ENCODE peak calls at places on chromosomes 1 and 21, in nine cellular contexts. E, Z, N, M, Q, B, J, D and I are unnamed samples.

GRCh38 chr1:160030657-160031367 is 978 bp downstream of the PIGM start:
- DNase-seq in E (peak), Z (peak), N (no peak), M (no peak), Q (no peak), B (peak), J (peak), D (no peak), I (no peak)

GRCh38 chr1:41769068-41769467 is 149.7 kb downstream of the HIVEP3 start:
- DNase-seq in E (no peak), Z (no peak), N (no peak), M (no peak), Q (no peak), B (no peak), J (no peak), D (no peak), I (no peak)

GRCh38 chr1:110471131-110471530 is 20.2 kb downstream of the PROK1 start:
- DNase-seq in E (no peak), Z (no peak), N (no peak), M (no peak), Q (no peak), B (no peak), J (no peak), D (no peak), I (no peak)

GRCh38 chr21:34343347-34344057 is 20.3 kb upstream of the KCNE2 start:
- DNase-seq in E (no peak), Z (no peak), N (no peak), M (no peak), Q (no peak), B (no peak), J (no peak), D (no peak), I (no peak)

GRCh38 chr1:227131193-227131592 is 187.1 kb downstream of the CDC42BPA start:
- DNase-seq in E (peak), Z (no peak), N (no peak), M (no peak), Q (peak), B (no peak), J (peak), D (no peak), I (no peak)

GRCh38 chr21:43191521-43191920 is 22.7 kb downstream of the CRYAA start:
- DNase-seq in E (no peak), Z (no peak), N (peak), M (peak), Q (no peak), B (no peak), J (no peak), D (no peak), I (no peak)

GRCh38 chr1:61273861-61274260 is 191.5 kb downstream of the NFIA start:
- DNase-seq in E (no peak), Z (no peak), N (no peak), M (no peak), Q (no peak), B (no peak), J (no peak), D (no peak), I (no peak)

GRCh38 chr1:235562589-235562988 is 58.3 kb upstream of the B3GALNT2 start:
- DNase-seq in E (no peak), Z (no peak), N (no peak), M (no peak), Q (no peak), B (no peak), J (no peak), D (no peak), I (no peak)

GRCh38 chr21:31299291-31300147 is 44.5 kb downstream of the TIAM1 start:
- DNase-seq in E (no peak), Z (no peak), N (no peak), M (no peak), Q (no peak), B (no peak), J (peak), D (no peak), I (no peak)

GRCh38 chr1:145962157-145963102 is 1.9 kb downstream of the ANKRD34A start:
- DNase-seq in E (no peak), Z (no peak), N (no peak), M (peak), Q (no peak), B (peak), J (no peak), D (no peak), I (no peak)

GRCh38 chr1:110048923-110049601 is 14.6 kb downstream of the STRIP1 start:
- DNase-seq in E (no peak), Z (peak), N (no peak), M (no peak), Q (no peak), B (no peak), J (no peak), D (no peak), I (no peak)

GRCh38 chr1:2014726-2015382 is 4.3 kb upstream of the GABRD start:
- DNase-seq in E (peak), Z (peak), N (no peak), M (no peak), Q (no peak), B (no peak), J (no peak), D (no peak), I (no peak)

GRCh38 chr1:197868751-197869501 is 33.5 kb upstream of the C1orf53 start:
- DNase-seq in E (peak), Z (peak), N (no peak), M (no peak), Q (peak), B (peak), J (peak), D (peak), I (no peak)

GRCh38 chr1:5939268-5940060 is 52.8 kb downstream of the NPHP4 start:
- DNase-seq in E (no peak), Z (no peak), N (no peak), M (no peak), Q (no peak), B (no peak), J (no peak), D (no peak), I (no peak)

GRCh38 chr1:174682419-174683008 is 234.8 kb downstream of the GPR52 start:
- DNase-seq in E (peak), Z (no peak), N (no peak), M (no peak), Q (peak), B (no peak), J (no peak), D (no peak), I (peak)

GRCh38 chr1:65066379-65066765 is 81.6 kb upstream of the AK4 start:
- DNase-seq in E (no peak), Z (no peak), N (no peak), M (no peak), Q (no peak), B (no peak), J (no peak), D (no peak), I (no peak)

GRCh38 chr21:37829447-37829846 is 86.8 kb downstream of the KCNJ6 start:
- DNase-seq in E (peak), Z (peak), N (no peak), M (no peak), Q (peak), B (no peak), J (peak), D (no peak), I (no peak)

GRCh38 chr1:20787775-20788488 is 825 bp upstream of the HP1BP3 start:
- DNase-seq in E (peak), Z (peak), N (no peak), M (no peak), Q (peak), B (no peak), J (peak), D (no peak), I (no peak)

GRCh38 chr1:8816831-8817412 is 518 bp downstream of the RERE start:
- DNase-seq in E (peak), Z (peak), N (no peak), M (peak), Q (no peak), B (no peak), J (peak), D (peak), I (no peak)

GRCh38 chr21:42243026-42243425 is 24.1 kb downstream of the ABCG1 start:
- DNase-seq in E (no peak), Z (no peak), N (no peak), M (peak), Q (no peak), B (no peak), J (no peak), D (no peak), I (no peak)

GRCh38 chr21:36419996-36420395 is 34.8 kb downstream of the CHAF1B start:
- DNase-seq in E (peak), Z (peak), N (peak), M (peak), Q (peak), B (peak), J (peak), D (peak), I (peak)

GRCh38 chr21:35909456-35910178 is 150.7 kb downstream of the SETD4 start:
- DNase-seq in E (peak), Z (no peak), N (no peak), M (no peak), Q (no peak), B (no peak), J (no peak), D (no peak), I (no peak)

GRCh38 chr1:206112600-206113301 is 4.4 kb downstream of the AVPR1B start:
- DNase-seq in E (no peak), Z (peak), N (no peak), M (no peak), Q (no peak), B (no peak), J (no peak), D (no peak), I (no peak)

GRCh38 chr1:65564493-65564892 is 144.0 kb downstream of the LEPR start:
- DNase-seq in E (no peak), Z (no peak), N (no peak), M (no peak), Q (no peak), B (no peak), J (no peak), D (no peak), I (no peak)

GRCh38 chr1:71463144-71463543 is 382.3 kb upstream of the ZRANB2 start:
- DNase-seq in E (peak), Z (no peak), N (no peak), M (no peak), Q (peak), B (no peak), J (no peak), D (no peak), I (no peak)

GRCh38 chr1:203624341-203624712 is 2.3 kb upstream of the ATP2B4 start:
- DNase-seq in E (no peak), Z (no peak), N (no peak), M (no peak), Q (no peak), B (no peak), J (no peak), D (no peak), I (no peak)

GRCh38 chr21:33259428-33259827 is 6.7 kb upstream of the IL10RB start:
- DNase-seq in E (no peak), Z (no peak), N (no peak), M (no peak), Q (no peak), B (no peak), J (no peak), D (no peak), I (no peak)

GRCh38 chr21:39664586-39664985 is 51.8 kb downstream of the B3GALT5 start:
- DNase-seq in E (no peak), Z (no peak), N (no peak), M (no peak), Q (no peak), B (no peak), J (no peak), D (no peak), I (no peak)

GRCh38 chr1:11654571-11655262 is at the start of gene FBXO44:
- DNase-seq in E (no peak), Z (peak), N (peak), M (peak), Q (no peak), B (peak), J (peak), D (no peak), I (no peak)

GRCh38 chr1:72037745-72038343 is 244.5 kb downstream of the NEGR1 start:
- DNase-seq in E (peak), Z (peak), N (no peak), M (no peak), Q (no peak), B (peak), J (peak), D (peak), I (no peak)

GRCh38 chr21:38773108-38774061 is 32.3 kb upstream of the ETS2 start:
- DNase-seq in E (peak), Z (no peak), N (peak), M (no peak), Q (peak), B (no peak), J (peak), D (no peak), I (peak)

GRCh38 chr1:114315601-114316000 is 161.9 kb upstream of the SYT6 start:
- DNase-seq in E (peak), Z (no peak), N (no peak), M (no peak), Q (peak), B (no peak), J (no peak), D (no peak), I (no peak)

GRCh38 chr1:181483084-181483559 is at the start of gene CACNA1E:
- DNase-seq in E (no peak), Z (no peak), N (no peak), M (no peak), Q (no peak), B (no peak), J (no peak), D (no peak), I (no peak)

GRCh38 chr21:29904359-29905282 is 35.2 kb downstream of the GRIK1 start:
- DNase-seq in E (peak), Z (no peak), N (no peak), M (no peak), Q (no peak), B (no peak), J (peak), D (no peak), I (no peak)

GRCh38 chr1:19612516-19612915 is 31.6 kb upstream of the NBL1 start:
- DNase-seq in E (no peak), Z (no peak), N (no peak), M (no peak), Q (no peak), B (no peak), J (no peak), D (no peak), I (no peak)

DNA sequence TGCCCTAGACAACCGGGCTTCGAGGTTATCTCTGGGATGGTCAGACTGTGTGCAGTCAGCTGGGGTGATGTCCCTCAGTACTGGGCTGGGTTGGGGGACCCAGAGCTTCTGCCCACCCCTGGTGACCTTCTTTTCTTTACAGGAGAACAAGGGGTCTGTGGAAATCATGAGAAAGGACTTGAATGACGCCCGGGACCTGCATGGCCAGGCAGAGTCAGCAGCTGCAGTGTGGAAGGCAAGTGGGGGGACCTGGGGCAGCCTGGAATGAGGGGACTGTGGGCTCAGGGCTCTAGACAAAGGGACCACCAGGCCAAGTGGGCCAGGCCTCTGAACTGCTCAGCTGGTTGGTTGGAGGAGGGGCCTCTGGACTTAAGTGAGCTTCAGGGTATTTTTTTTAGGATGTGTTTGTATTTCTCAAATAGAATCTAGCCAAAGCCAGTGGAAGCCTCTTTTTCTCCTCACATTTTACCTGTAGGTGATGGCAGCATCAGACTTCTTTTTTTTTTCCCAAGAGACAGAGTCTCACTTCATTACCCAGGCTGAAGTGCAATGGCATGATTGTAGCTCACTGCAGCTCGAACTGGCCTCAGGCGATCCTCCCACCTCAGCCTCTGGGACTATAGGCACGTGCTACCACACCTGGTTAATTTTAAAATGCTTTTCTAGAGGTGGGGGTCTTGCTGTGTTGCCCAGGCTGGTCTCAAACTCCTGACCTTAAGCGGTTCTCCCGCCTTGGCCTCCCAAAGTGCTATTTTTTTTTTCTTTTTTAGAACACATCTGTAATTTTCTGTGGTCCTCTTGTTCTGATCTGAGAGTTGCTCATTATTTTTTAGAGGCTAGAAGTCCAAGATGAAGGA is 1.9 kb downstream of the RNF187 start:
- DNase-seq in E (no peak), Z (no peak), N (no peak), M (no peak), Q (no peak), B (no peak), J (no peak), D (no peak), I (no peak)
- H3K4me3 ChIP-seq in E (no peak), Z (no peak), N (peak), M (peak), Q (peak), B (peak), J (peak), D (peak), I (peak)

DNA sequence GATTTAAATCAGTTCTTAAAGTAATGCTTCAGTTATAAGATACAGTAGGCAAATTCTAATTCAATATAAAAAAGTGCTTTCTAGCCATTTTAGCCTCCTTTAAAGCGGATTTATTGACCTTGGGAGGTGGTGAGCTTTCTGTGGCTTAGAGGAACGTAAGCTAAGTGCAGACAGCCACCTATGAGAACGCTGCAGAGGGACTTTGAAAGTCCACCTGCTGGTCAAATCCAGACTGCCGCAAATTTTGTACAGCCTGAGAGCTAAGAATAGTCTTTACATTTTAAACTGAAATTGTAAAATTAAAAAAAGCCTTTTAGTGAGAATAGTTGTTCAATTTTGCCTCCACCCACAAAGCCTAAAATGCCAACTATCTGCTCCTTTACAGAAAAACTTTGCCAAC is 67.0 kb upstream of the SSX2IP start:
- DNase-seq in E (no peak), Z (no peak), N (no peak), M (no peak), Q (no peak), B (no peak), J (no peak), D (no peak), I (no peak)
- TF ChIP-seq CTCF in E (no peak), Z (no peak), N (no peak), M (no peak), Q (no peak), B (no peak), J (no peak), D (peak), I (peak)

DNA sequence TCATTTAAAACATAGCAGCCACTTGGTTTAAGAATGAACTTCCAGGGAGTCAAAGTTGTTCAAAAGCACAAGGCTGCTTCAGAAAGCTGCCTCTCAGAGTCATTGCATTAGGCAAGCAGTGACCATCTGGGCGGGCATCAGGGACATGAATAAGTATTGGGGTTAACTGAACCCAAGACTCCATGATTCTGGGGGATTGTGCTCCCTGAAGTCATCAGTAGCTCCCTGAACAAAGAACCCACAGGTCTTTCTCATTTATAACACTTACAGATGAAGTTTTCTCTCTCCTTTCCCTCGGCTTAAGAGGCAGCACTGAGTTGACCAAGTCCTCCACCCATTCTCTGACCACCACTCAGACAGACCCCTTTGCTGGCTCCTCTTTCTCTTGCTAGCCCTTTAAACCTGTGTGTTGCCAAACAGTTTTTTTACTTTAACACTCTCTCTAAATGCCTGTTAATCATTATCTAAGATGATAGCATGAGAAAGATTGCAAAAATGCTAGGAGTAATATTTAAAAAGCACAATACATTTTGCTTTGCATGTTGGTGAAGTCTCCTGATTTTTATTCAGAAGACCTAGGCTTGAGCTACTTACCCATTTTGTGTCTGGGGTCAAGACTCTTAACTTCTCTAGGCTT is 77.0 kb upstream of the ARHGAP29 start:
- DNase-seq in E (no peak), Z (no peak), N (no peak), M (no peak), Q (no peak), B (no peak), J (no peak), D (no peak), I (no peak)
- H3K4me3 ChIP-seq in E (no peak), Z (no peak), N (no peak), M (no peak), Q (no peak), B (no peak), J (no peak), D (no peak), I (no peak)

DNA sequence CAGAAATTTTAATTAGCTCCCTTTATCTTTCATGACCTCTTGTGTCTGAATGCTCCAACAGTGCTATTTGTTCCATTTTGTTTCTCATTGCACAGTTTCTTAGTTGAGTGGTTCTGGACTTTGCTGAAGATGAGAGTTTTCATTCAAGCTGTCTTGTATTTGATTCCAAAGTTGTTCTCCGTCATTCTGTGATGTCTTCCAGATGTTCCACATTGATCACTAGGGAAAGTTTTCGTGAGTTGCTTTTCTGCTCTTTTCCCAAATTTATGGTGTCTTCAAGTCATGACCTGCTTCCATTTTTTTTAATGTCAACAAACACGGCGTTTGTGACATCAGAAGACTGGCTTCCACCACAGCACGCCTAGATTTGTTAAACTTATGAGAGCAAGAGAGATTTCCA is 575.5 kb downstream of the MRPL39 start:
- DNase-seq in E (no peak), Z (no peak), N (no peak), M (no peak), Q (no peak), B (no peak), J (no peak), D (no peak), I (no peak)
- TF ChIP-seq CTCF in E (no peak), Z (no peak), N (no peak), M (no peak), Q (no peak), B (no peak), J (no peak), D (no peak), I (no peak)

GRCh38 chr1:155548706-155549105 is 13.9 kb downstream of the ASH1L start:
- DNase-seq in E (no peak), Z (no peak), N (no peak), M (no peak), Q (no peak), B (no peak), J (no peak), D (no peak), I (no peak)
- H3K4me3 ChIP-seq in E (no peak), Z (no peak), N (no peak), M (no peak), Q (no peak), B (no peak), J (no peak), D (no peak), I (no peak)

GRCh38 chr1:26419494-26419893 is 8.9 kb downstream of the LIN28A start:
- DNase-seq in E (no peak), Z (no peak), N (no peak), M (no peak), Q (no peak), B (no peak), J (no peak), D (no peak), I (no peak)

GRCh38 chr1:26418865-26419349 is 8.3 kb downstream of the LIN28A start:
- DNase-seq in E (peak), Z (no peak), N (no peak), M (no peak), Q (no peak), B (no peak), J (no peak), D (no peak), I (no peak)

GRCh38 chr1:26413031-26413430 is 2.4 kb downstream of the LIN28A start:
- DNase-seq in E (no peak), Z (no peak), N (no peak), M (no peak), Q (no peak), B (no peak), J (no peak), D (no peak), I (no peak)

GRCh38 chr1:26412180-26412840 is 1.7 kb downstream of the LIN28A start:
- DNase-seq in E (no peak), Z (no peak), N (no peak), M (no peak), Q (no peak), B (no peak), J (no peak), D (no peak), I (no peak)

GRCh38 chr1:26417111-26417510 is 6.5 kb downstream of the LIN28A start:
- DNase-seq in E (peak), Z (peak), N (no peak), M (peak), Q (no peak), B (peak), J (peak), D (peak), I (no peak)
- TF ChIP-seq CTCF in E (peak), Z (peak), N (peak), M (peak), Q (peak), B (peak), J (peak), D (peak), I (peak)